ENCODE peak calls at places on chromosomes 12 and 14, in five cellular contexts. One of them, this sample, is unnamed.

GRCh38 chr12:8088574-8088973 is 6.5 kb downstream of the NECAP1 start:
- DNase-seq in H9: no peak
- DNase-seq in H1: no peak
- DNase-seq in neuronal stem cell: no peak
- DNase-seq in IMR-90: no peak
- DNase-seq in this sample: no peak

GRCh38 chr14:24833385-24833784 is 199.4 kb upstream of the GZMB start:
- DNase-seq in H9: no peak
- DNase-seq in H1: no peak
- DNase-seq in neuronal stem cell: no peak
- DNase-seq in IMR-90: no peak
- DNase-seq in this sample: no peak

GRCh38 chr12:76586764-76587395 is 27.3 kb upstream of the OSBPL8 start:
- DNase-seq in H9: no peak
- DNase-seq in H1: no peak
- DNase-seq in neuronal stem cell: peak
- DNase-seq in IMR-90: peak
- DNase-seq in this sample: peak

GRCh38 chr12:50517456-50518048 is 12.8 kb downstream of the DIP2B start:
- DNase-seq in H9: no peak
- DNase-seq in H1: no peak
- DNase-seq in neuronal stem cell: no peak
- DNase-seq in IMR-90: peak
- DNase-seq in this sample: peak

GRCh38 chr12:104986022-104986941 is at the start of gene NOPCHAP1:
- DNase-seq in H9: peak
- DNase-seq in H1: peak
- DNase-seq in neuronal stem cell: peak
- DNase-seq in IMR-90: peak
- DNase-seq in this sample: peak

GRCh38 chr12:54033980-54034783 is 1.3 kb downstream of the HOXC5 start:
- DNase-seq in H9: no peak
- DNase-seq in H1: no peak
- DNase-seq in neuronal stem cell: no peak
- DNase-seq in IMR-90: no peak
- DNase-seq in this sample: peak

GRCh38 chr12:119328111-119328510 is 6.4 kb upstream of the CCDC60 start:
- DNase-seq in H9: peak
- DNase-seq in H1: no peak
- DNase-seq in neuronal stem cell: no peak
- DNase-seq in IMR-90: no peak
- DNase-seq in this sample: no peak

GRCh38 chr12:93100610-93101009 is 171.5 kb upstream of the EEA1 start:
- DNase-seq in H9: no peak
- DNase-seq in H1: no peak
- DNase-seq in neuronal stem cell: no peak
- DNase-seq in IMR-90: no peak
- DNase-seq in this sample: no peak

GRCh38 chr12:57142121-57142520 is 5.3 kb downstream of the LRP1-AS start:
- DNase-seq in H9: no peak
- DNase-seq in H1: no peak
- DNase-seq in neuronal stem cell: no peak
- DNase-seq in IMR-90: no peak
- DNase-seq in this sample: no peak

GRCh38 chr14:72054929-72055328 is 122.7 kb downstream of the RGS6 start:
- DNase-seq in H9: no peak
- DNase-seq in H1: no peak
- DNase-seq in neuronal stem cell: no peak
- DNase-seq in IMR-90: no peak
- DNase-seq in this sample: no peak

GRCh38 chr12:107642240-107642639 is 43.4 kb upstream of the PWP1 start:
- DNase-seq in H9: no peak
- DNase-seq in H1: no peak
- DNase-seq in neuronal stem cell: no peak
- DNase-seq in IMR-90: no peak
- DNase-seq in this sample: no peak

GRCh38 chr12:1776139-1776975 is 44.0 kb upstream of the LRTM2 start:
- DNase-seq in H9: no peak
- DNase-seq in H1: no peak
- DNase-seq in neuronal stem cell: no peak
- DNase-seq in IMR-90: peak
- DNase-seq in this sample: peak

GRCh38 chr14:68074765-68075381 is 255.3 kb downstream of the RAD51B start:
- DNase-seq in H9: no peak
- DNase-seq in H1: no peak
- DNase-seq in neuronal stem cell: no peak
- DNase-seq in IMR-90: no peak
- DNase-seq in this sample: no peak

GRCh38 chr12:120230326-120230973 is 29.5 kb upstream of the RPLP0 start:
- DNase-seq in H9: peak
- DNase-seq in H1: peak
- DNase-seq in neuronal stem cell: peak
- DNase-seq in IMR-90: peak
- DNase-seq in this sample: peak

GRCh38 chr12:130338794-130339601 is 1.3 kb downstream of the PIWIL1 start:
- DNase-seq in H9: no peak
- DNase-seq in H1: no peak
- DNase-seq in neuronal stem cell: no peak
- DNase-seq in IMR-90: no peak
- DNase-seq in this sample: no peak

GRCh38 chr14:37862263-37862662 is 266.8 kb downstream of the TTC6 start:
- DNase-seq in H9: no peak
- DNase-seq in H1: no peak
- DNase-seq in neuronal stem cell: no peak
- DNase-seq in IMR-90: no peak
- DNase-seq in this sample: no peak

GRCh38 chr14:96627386-96627785 is 125.2 kb downstream of the PAPOLA start:
- DNase-seq in H9: peak
- DNase-seq in H1: no peak
- DNase-seq in neuronal stem cell: no peak
- DNase-seq in IMR-90: no peak
- DNase-seq in this sample: no peak

GRCh38 chr12:9047105-9047504 is 57.8 kb downstream of the KLRG1 start:
- DNase-seq in H9: no peak
- DNase-seq in H1: no peak
- DNase-seq in neuronal stem cell: no peak
- DNase-seq in IMR-90: no peak
- DNase-seq in this sample: no peak

GRCh38 chr12:113077057-113077858 is 20.7 kb downstream of the DTX1 start:
- DNase-seq in H9: no peak
- DNase-seq in H1: no peak
- DNase-seq in neuronal stem cell: no peak
- DNase-seq in IMR-90: no peak
- DNase-seq in this sample: no peak

GRCh38 chr12:85804663-85805062 is 31.5 kb downstream of the RASSF9 start:
- DNase-seq in H9: no peak
- DNase-seq in H1: no peak
- DNase-seq in neuronal stem cell: no peak
- DNase-seq in IMR-90: no peak
- DNase-seq in this sample: no peak

GRCh38 chr12:8644345-8645248 is 18.0 kb downstream of the MFAP5 start:
- DNase-seq in H9: no peak
- DNase-seq in H1: no peak
- DNase-seq in neuronal stem cell: no peak
- DNase-seq in IMR-90: no peak
- DNase-seq in this sample: no peak

DNA sequence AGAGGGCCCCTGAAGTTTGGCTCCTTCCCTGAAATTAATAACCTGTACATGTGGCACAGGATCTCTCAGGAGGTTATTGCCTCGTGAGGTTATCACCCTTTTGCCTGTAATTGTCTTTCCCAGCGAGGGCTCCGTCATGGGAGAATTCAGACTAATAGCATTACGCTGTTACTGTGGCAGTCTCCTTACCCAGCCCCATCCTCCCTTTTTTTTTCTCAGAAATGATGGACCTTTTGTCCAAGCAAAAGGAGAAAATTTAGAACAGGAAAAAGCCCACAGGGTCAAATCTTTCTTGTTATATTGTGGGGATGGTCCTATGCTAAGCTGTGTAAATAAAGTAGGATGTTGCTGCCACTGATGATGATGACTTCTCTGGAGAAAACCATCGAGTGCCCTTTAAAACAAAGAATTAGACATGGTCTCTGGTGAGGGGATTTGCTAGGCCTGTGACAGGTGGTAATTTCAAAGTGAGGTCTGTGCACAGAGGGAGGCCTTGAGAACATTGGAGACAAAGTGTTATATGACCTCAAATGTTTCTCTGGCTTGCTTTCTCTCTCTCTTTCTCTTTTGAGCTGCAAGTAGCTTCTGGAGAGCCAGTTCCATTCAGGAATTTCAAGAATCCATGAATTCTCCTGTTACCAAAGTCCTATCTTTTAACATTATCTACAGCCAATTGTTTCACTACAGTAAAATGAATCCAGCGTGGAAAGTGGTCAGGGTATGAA is 357.2 kb downstream of the BMP4 start:
- DNase-seq in H9: no peak
- DNase-seq in H1: no peak
- DNase-seq in neuronal stem cell: no peak
- DNase-seq in IMR-90: peak
- DNase-seq in this sample: no peak
- H3K18ac ChIP-seq in H9: no peak
- H3K18ac ChIP-seq in H1: peak
- H3K18ac ChIP-seq in neuronal stem cell: no peak
- H3K18ac ChIP-seq in IMR-90: no peak
- H3K18ac ChIP-seq in this sample: no peak

GRCh38 chr12:124745891-124746570 is 117.6 kb downstream of the SCARB1 start:
- DNase-seq in H9: peak
- DNase-seq in H1: peak
- DNase-seq in neuronal stem cell: peak
- DNase-seq in IMR-90: peak
- DNase-seq in this sample: peak
- H2AFZ ChIP-seq in H9: no peak
- H2AFZ ChIP-seq in H1: no peak
- H2AFZ ChIP-seq in neuronal stem cell: peak
- H2AFZ ChIP-seq in IMR-90: peak
- H2AFZ ChIP-seq in this sample: peak

GRCh38 chr14:92122761-92123160 is 992 bp downstream of the CPSF2 start:
- DNase-seq in H9: no peak
- DNase-seq in H1: no peak
- DNase-seq in neuronal stem cell: no peak
- DNase-seq in IMR-90: no peak
- DNase-seq in this sample: no peak

GRCh38 chr14:92122351-92122677 is 545 bp downstream of the CPSF2 start:
- DNase-seq in H9: no peak
- DNase-seq in H1: no peak
- DNase-seq in neuronal stem cell: peak
- DNase-seq in IMR-90: peak
- DNase-seq in this sample: peak

GRCh38 chr14:92121670-92122350 is at the start of the genes CPSF2 and NDUFB1:
- DNase-seq in H9: peak
- DNase-seq in H1: no peak
- DNase-seq in neuronal stem cell: peak
- DNase-seq in IMR-90: peak
- DNase-seq in this sample: peak

DNA sequence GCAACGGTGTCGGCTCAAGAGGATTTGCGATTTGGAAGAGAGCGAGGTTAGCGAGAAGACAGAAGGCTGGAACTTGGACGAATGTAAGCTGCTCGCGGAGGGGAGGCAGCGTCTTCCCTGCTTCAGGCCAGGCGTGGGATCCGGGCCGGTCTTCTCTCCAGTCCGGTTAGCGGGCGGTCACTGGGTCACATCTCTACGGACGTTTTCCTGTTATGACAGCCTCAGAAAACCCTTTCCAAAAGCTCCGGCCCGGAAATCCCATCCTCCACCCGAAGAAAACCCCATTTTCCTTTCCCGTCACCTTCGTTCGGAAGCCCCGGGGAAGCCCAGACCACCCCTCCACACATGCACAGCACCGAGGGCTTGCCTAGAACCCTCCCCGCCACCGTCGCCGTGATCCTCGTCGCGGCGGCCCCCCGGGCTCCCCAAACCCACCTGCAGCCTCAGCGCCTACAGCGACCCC is 268 bp downstream of the NDUFB1 start:
- DNase-seq in H9: no peak
- DNase-seq in H1: no peak
- DNase-seq in neuronal stem cell: peak
- DNase-seq in IMR-90: peak
- DNase-seq in this sample: peak
- H3K18ac ChIP-seq in H9: peak
- H3K18ac ChIP-seq in H1: peak
- H3K18ac ChIP-seq in neuronal stem cell: peak
- H3K18ac ChIP-seq in IMR-90: peak
- H3K18ac ChIP-seq in this sample: peak

DNA sequence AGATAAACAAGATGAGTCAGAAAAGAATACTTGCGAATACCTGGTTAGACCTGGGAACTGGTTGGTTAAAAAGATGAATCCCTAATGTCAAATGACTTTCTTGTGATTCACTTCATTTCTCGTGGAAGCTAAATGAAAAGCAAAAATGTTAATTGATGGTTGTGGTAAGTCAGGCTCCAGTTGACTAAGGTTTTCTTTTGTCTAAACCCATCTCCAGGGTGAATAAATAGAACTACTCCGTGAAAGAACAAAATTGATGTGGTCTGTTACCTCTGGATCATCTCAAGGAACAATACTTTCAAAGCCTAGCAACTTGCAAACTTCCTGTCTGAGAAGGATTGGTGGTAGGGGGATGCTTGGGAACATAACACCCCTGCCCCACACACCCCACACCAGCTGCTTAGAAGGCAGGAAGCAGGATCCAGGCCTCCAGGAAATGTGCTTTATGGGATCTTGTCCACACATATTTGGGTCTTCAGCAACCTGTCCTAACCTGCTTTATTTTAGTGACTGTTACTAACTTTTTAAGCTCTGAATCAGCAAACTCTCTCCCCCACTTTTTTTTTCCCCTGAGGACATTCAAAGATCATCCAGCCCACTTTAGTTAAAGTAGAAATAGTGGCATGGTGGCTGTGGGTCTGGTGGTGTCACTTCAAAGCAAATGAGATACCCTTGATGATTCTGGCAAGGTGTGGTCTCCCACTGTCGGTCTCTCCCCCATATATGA is 60.4 kb upstream of the PTHLH start:
- DNase-seq in H9: no peak
- DNase-seq in H1: no peak
- DNase-seq in neuronal stem cell: no peak
- DNase-seq in IMR-90: peak
- DNase-seq in this sample: peak
- H2AFZ ChIP-seq in H9: no peak
- H2AFZ ChIP-seq in H1: no peak
- H2AFZ ChIP-seq in neuronal stem cell: peak
- H2AFZ ChIP-seq in IMR-90: no peak
- H2AFZ ChIP-seq in this sample: no peak

GRCh38 chr12:69157023-69157655 is 82.2 kb upstream of the CPSF6 start:
- DNase-seq in H9: peak
- DNase-seq in H1: peak
- DNase-seq in neuronal stem cell: peak
- DNase-seq in IMR-90: peak
- DNase-seq in this sample: peak
- H3K18ac ChIP-seq in H9: no peak
- H3K18ac ChIP-seq in H1: no peak
- H3K18ac ChIP-seq in neuronal stem cell: no peak
- H3K18ac ChIP-seq in IMR-90: no peak
- H3K18ac ChIP-seq in this sample: no peak

This sample was measured in mesenchymal stem cell.